ENCODE peak calls at places on chromosomes 3 and 15, in five cellular contexts. Z is stimulated activated CD4-positive, alpha-beta T cell treated with anti-CD3 and anti-CD28 coated beads, Interleukin-1b, Interleukin-23, amount 100 ng/mL, for 48 hours; H is astrocyte of the spinal cord; C is activated T-cell treated with anti-CD3 and anti-CD28 coated beads, Interleukin-2, amount 50 U/mL, for 72 hours; Y is BJ. T is an unnamed sample.
A peak's percentile ranks its signal among the peaks of the same experiment; 100 is the strongest.

GRCh38 chr15:88166330-88166993 is 90.1 kb downstream of the NTRK3 start:
- DNase-seq in Z (no peak), H (no peak), C (peak; percentile 2), Y (no peak), T (no peak)

GRCh38 chr15:92907880-92908279 is 7.8 kb downstream of the CHD2 start:
- DNase-seq in Z (peak; percentile 42), H (peak; percentile 84), C (peak; percentile 56), Y (peak; percentile 65), T (no peak)

GRCh38 chr3:189588061-189588817 is 43.0 kb upstream of the TP63 start:
- DNase-seq in Z (no peak), H (peak; percentile 43), C (no peak), Y (peak; percentile 40), T (no peak)

GRCh38 chr3:187750513-187751123 is 5.3 kb upstream of the BCL6 start:
- DNase-seq in Z (no peak), H (peak; percentile 33), C (no peak), Y (no peak), T (no peak)

GRCh38 chr3:14322667-14323295 is 79.6 kb upstream of the SLC6A6 start:
- DNase-seq in Z (no peak), H (no peak), C (no peak), Y (no peak), T (no peak)

GRCh38 chr3:154778057-154778456 is 302.1 kb upstream of the MME start:
- DNase-seq in Z (no peak), H (no peak), C (no peak), Y (no peak), T (no peak)

GRCh38 chr3:97232635-97233034 is 418.2 kb downstream of the EPHA6 start:
- DNase-seq in Z (no peak), H (no peak), C (no peak), Y (no peak), T (no peak)

GRCh38 chr15:79467865-79468586 is 35.9 kb downstream of the MINAR1 start:
- DNase-seq in Z (no peak), H (no peak), C (no peak), Y (no peak), T (no peak)